ENCODE peak calls at places on chromosomes 5 and 9, in ten cellular contexts. H is body of pancreas; Y is IMR-90; O is naive thymus-derived CD4-positive, alpha-beta T cell; X is neural progenitor cell; F is cardiac muscle cell; W is right atrium auricular region; C is CD8-positive, alpha-beta memory T cell; V is epithelial cell of prostate; G is adrenal gland. R is an unnamed sample.

GRCh38 chr5:160637357-160637756 is 214.7 kb downstream of the ATP10B start:
- DNase-seq in V (no peak), F (no peak), C (no peak), H (no peak), X (no peak), Y (no peak), W (no peak), O (no peak), G (no peak), R (no peak)

GRCh38 chr9:133726401-133727276 is 11.5 kb downstream of the SARDH start:
- DNase-seq in V (no peak), H (peak), O (peak), C (peak), X (peak), W (no peak), F (peak), Y (peak), G (peak), R (no peak)

GRCh38 chr5:84487963-84488362 is 103.3 kb upstream of the EDIL3 start:
- DNase-seq in G (no peak), F (peak), Y (peak), V (no peak), X (no peak), H (no peak), O (no peak), C (no peak), W (peak), R (no peak)

GRCh38 chr5:39714036-39714698 is 289.4 kb upstream of the DAB2 start:
- DNase-seq in Y (peak), C (peak), X (peak), F (peak), G (peak), W (no peak), O (peak), H (peak), V (peak), R (no peak)

GRCh38 chr5:55575815-55576583 is 41.2 kb upstream of the PLPP1 start:
- DNase-seq in F (peak), C (no peak), Y (peak), W (no peak), X (no peak), V (no peak), O (no peak), G (no peak), H (no peak), R (no peak)

GRCh38 chr5:59197911-59198310 is 615.0 kb downstream of the RAB3C start:
- DNase-seq in O (no peak), X (no peak), C (no peak), Y (no peak), F (no peak), V (no peak), G (no peak), H (no peak), W (no peak), R (no peak)

GRCh38 chr9:130911254-130912049 is 14.8 kb upstream of the QRFP start:
- DNase-seq in O (no peak), X (no peak), H (no peak), V (no peak), Y (no peak), W (no peak), G (no peak), C (no peak), F (no peak), R (no peak)

GRCh38 chr5:102911973-102912372 is 156.9 kb downstream of the PAM start:
- DNase-seq in H (no peak), F (peak), C (no peak), Y (peak), O (no peak), G (no peak), X (no peak), V (no peak), W (no peak), R (no peak)

GRCh38 chr9:101176384-101176783 is 147.9 kb downstream of the PLPPR1 start:
- DNase-seq in C (no peak), W (no peak), H (no peak), F (no peak), V (no peak), O (no peak), G (no peak), X (no peak), Y (no peak), R (no peak)

GRCh38 chr5:122586351-122586750 is 188.5 kb upstream of the SNX2 start:
- DNase-seq in C (no peak), V (no peak), W (no peak), O (no peak), H (no peak), F (peak), Y (peak), G (no peak), X (no peak), R (no peak)

GRCh38 chr5:131394128-131394527 is 130.3 kb downstream of the CDC42SE2 start:
- DNase-seq in C (peak), W (no peak), G (no peak), Y (peak), O (peak), X (no peak), V (peak), F (peak), H (peak), R (no peak)

GRCh38 chr5:138972230-138972629 is 97.1 kb upstream of the LRRTM2 start:
- DNase-seq in Y (no peak), V (no peak), C (no peak), F (no peak), W (no peak), X (no peak), O (no peak), H (no peak), G (no peak), R (no peak)

GRCh38 chr9:134356496-134357470 is 30.5 kb downstream of the RXRA start:
- DNase-seq in H (peak), C (no peak), V (no peak), O (no peak), W (no peak), Y (no peak), G (peak), F (peak), X (no peak), R (no peak)

GRCh38 chr9:76191493-76191892 is 202.7 kb downstream of the RFK start:
- DNase-seq in H (no peak), F (no peak), X (no peak), W (no peak), Y (no peak), C (no peak), G (no peak), O (no peak), V (no peak), R (no peak)

GRCh38 chr5:54616031-54616430 is 98.5 kb downstream of the SNX18 start:
- DNase-seq in V (no peak), W (peak), F (peak), H (peak), Y (peak), G (peak), X (no peak), C (no peak), O (no peak), R (no peak)

GRCh38 chr9:93136011-93136440 is 2.0 kb upstream of the NINJ1 start:
- DNase-seq in W (no peak), H (peak), O (no peak), G (no peak), C (no peak), X (no peak), Y (peak), F (peak), V (no peak), R (peak)

GRCh38 chr5:167105951-167106350 is 1185.5 kb upstream of the WWC1 start:
- DNase-seq in V (no peak), X (no peak), O (no peak), C (no peak), Y (no peak), F (no peak), H (no peak), G (no peak), W (no peak), R (no peak)

GRCh38 chr5:173825215-173825865 is 62.8 kb upstream of the CPEB4 start:
- DNase-seq in Y (no peak), C (no peak), W (no peak), F (peak), X (no peak), O (no peak), V (no peak), G (no peak), H (no peak), R (no peak)

GRCh38 chr9:83056180-83056579 is 6.8 kb downstream of the RASEF start:
- DNase-seq in C (no peak), H (no peak), W (no peak), V (no peak), G (no peak), X (no peak), F (no peak), Y (no peak), O (no peak), R (no peak)

GRCh38 chr5:104352954-104353353 is 790.4 kb upstream of the NUDT12 start:
- DNase-seq in W (no peak), F (no peak), V (no peak), Y (no peak), X (no peak), C (no peak), H (no peak), O (no peak), G (no peak), R (no peak)

GRCh38 chr5:68404246-68404645 is 188.7 kb downstream of the PIK3R1 start:
- DNase-seq in Y (no peak), G (no peak), O (no peak), W (no peak), X (no peak), F (no peak), H (no peak), V (no peak), C (no peak), R (no peak)

GRCh38 chr5:56575821-56576220 is 239.5 kb upstream of the MAP3K1 start:
- DNase-seq in W (no peak), F (no peak), V (no peak), C (no peak), G (no peak), Y (peak), O (no peak), X (no peak), H (no peak), R (no peak)

GRCh38 chr9:107425110-107426025 is 64.2 kb downstream of the KLF4 start:
- DNase-seq in Y (peak), G (peak), C (peak), X (peak), O (no peak), V (no peak), W (peak), H (peak), F (peak), R (peak)

GRCh38 chr5:139698461-139699146 is 50.5 kb downstream of the CXXC5 start:
- DNase-seq in C (no peak), V (no peak), G (peak), F (peak), Y (peak), W (peak), H (peak), X (peak), O (no peak), R (peak)

GRCh38 chr5:173888473-173889135 is 455 bp downstream of the CPEB4 start:
- DNase-seq in X (peak), V (no peak), G (no peak), W (no peak), F (peak), Y (peak), H (no peak), C (no peak), O (no peak), R (no peak)

GRCh38 chr9:77744877-77745435 is 96.8 kb upstream of the GNA14 start:
- DNase-seq in F (no peak), C (no peak), V (no peak), G (no peak), W (no peak), Y (no peak), H (no peak), X (no peak), O (no peak), R (no peak)

GRCh38 chr5:90504743-90505142 is 24.6 kb downstream of the LYSMD3 start:
- DNase-seq in V (no peak), O (no peak), W (no peak), F (no peak), G (no peak), H (no peak), C (no peak), X (no peak), Y (no peak), R (no peak)

GRCh38 chr5:13624283-13625074 is 320.0 kb downstream of the DNAH5 start:
- DNase-seq in H (peak), O (no peak), X (no peak), V (no peak), Y (no peak), F (no peak), G (no peak), W (no peak), C (no peak), R (no peak)

GRCh38 chr5:113336975-113337374 is 97.8 kb downstream of the TSSK1B start:
- DNase-seq in C (no peak), V (no peak), G (peak), H (peak), W (peak), X (peak), O (no peak), F (peak), Y (peak), R (no peak)

GRCh38 chr5:154813736-154814135 is 36.7 kb downstream of the FAXDC2 start:
- DNase-seq in V (no peak), G (no peak), C (peak), O (peak), X (no peak), F (no peak), W (no peak), Y (no peak), H (no peak), R (no peak)

GRCh38 chr5:56876325-56876724 is 33.1 kb upstream of the SETD9 start:
- DNase-seq in V (peak), Y (peak), F (no peak), C (no peak), H (no peak), X (no peak), W (no peak), G (no peak), O (no peak), R (no peak)

GRCh38 chr9:69758001-69758730 is 1.6 kb downstream of the PTAR1 start:
- DNase-seq in O (no peak), H (no peak), G (no peak), W (no peak), C (no peak), F (peak), V (no peak), X (no peak), Y (peak), R (no peak)

GRCh38 chr9:112331676-112331955 is 1.8 kb downstream of the PTBP3 start:
- DNase-seq in G (no peak), O (no peak), C (peak), W (no peak), Y (no peak), H (no peak), X (no peak), F (no peak), V (no peak), R (no peak)

GRCh38 chr5:135433626-135434426 is 13.3 kb downstream of the DCANP1 start:
- DNase-seq in F (peak), C (no peak), Y (peak), O (no peak), G (no peak), H (no peak), W (no peak), V (no peak), X (no peak), R (no peak)

GRCh38 chr5:107799306-107799705 is 128.6 kb upstream of the EFNA5 start:
- DNase-seq in G (no peak), O (no peak), Y (no peak), F (no peak), X (peak), H (no peak), C (no peak), W (no peak), V (no peak), R (no peak)

GRCh38 chr9:113568481-113569321 is 105.2 kb downstream of the RGS3 start:
- DNase-seq in W (no peak), O (no peak), G (no peak), Y (peak), F (no peak), X (no peak), H (no peak), V (no peak), C (no peak), R (peak)

GRCh38 chr9:112334319-112334828 is 955 bp upstream of the PTBP3 start:
- DNase-seq in H (no peak), V (no peak), O (peak), C (peak), X (peak), G (no peak), W (no peak), F (no peak), Y (peak), R (no peak)

GRCh38 chr5:32810812-32811211 is 99.7 kb downstream of the NPR3 start:
- DNase-seq in V (no peak), O (no peak), W (no peak), G (peak), Y (peak), H (no peak), X (no peak), F (peak), C (no peak), R (no peak)
- H3K27ac ChIP-seq in V (no peak), O (no peak), W (no peak), G (no peak), Y (peak), H (no peak), X (no peak), F (no peak), C (no peak), R (no peak)

GRCh38 chr5:380701-381309 is 59.3 kb downstream of the AHRR start:
- DNase-seq in G (peak), V (no peak), O (no peak), W (peak), F (no peak), Y (no peak), H (no peak), C (no peak), X (no peak), R (no peak)

GRCh38 chr5:376951-377325 is 55.4 kb downstream of the AHRR start:
- DNase-seq in Y (no peak), O (no peak), F (no peak), X (no peak), W (no peak), C (no peak), G (peak), H (no peak), V (no peak), R (no peak)

GRCh38 chr5:377326-377981 is 55.9 kb downstream of the AHRR start:
- DNase-seq in Y (no peak), H (no peak), O (no peak), X (no peak), V (no peak), G (peak), F (no peak), C (no peak), W (peak), R (no peak)

GRCh38 chr5:378301-378891 is 56.9 kb downstream of the AHRR start:
- DNase-seq in O (no peak), C (no peak), X (no peak), W (peak), Y (peak), V (no peak), F (no peak), G (peak), H (no peak), R (no peak)

GRCh38 chr5:378976-379742 is 57.6 kb downstream of the AHRR start:
- DNase-seq in V (no peak), X (no peak), G (no peak), W (peak), C (no peak), O (no peak), F (no peak), Y (peak), H (no peak), R (no peak)
- H3K27ac ChIP-seq in V (no peak), X (no peak), G (no peak), W (no peak), C (no peak), O (no peak), F (no peak), Y (peak), H (no peak), R (no peak)

DNA sequence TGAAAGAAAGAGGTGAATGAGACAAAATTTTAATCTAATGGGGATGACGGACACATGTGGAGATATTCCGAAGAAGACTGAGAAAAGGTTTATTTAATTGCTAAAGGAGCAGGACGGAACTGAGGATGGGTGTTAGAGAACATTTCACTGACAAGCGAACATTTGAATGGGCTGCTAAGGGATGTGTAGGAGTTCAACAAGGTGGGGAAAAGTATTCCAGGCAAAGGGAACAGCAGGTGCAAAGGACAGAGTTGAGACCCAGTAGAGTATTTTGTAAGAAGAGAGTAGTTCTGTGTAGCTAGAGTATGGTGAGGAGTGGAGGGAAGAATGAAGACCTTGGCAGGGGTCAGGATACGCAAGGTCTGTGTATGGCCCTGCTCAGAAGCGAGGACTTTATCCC is 47.4 kb upstream of the FRRS1L start:
- DNase-seq in O (no peak), V (no peak), Y (no peak), C (no peak), G (no peak), X (no peak), H (no peak), F (no peak), W (no peak), R (no peak)
- H3K27ac ChIP-seq in O (no peak), V (no peak), Y (no peak), C (no peak), G (no peak), X (no peak), H (no peak), F (no peak), W (peak), R (no peak)

DNA sequence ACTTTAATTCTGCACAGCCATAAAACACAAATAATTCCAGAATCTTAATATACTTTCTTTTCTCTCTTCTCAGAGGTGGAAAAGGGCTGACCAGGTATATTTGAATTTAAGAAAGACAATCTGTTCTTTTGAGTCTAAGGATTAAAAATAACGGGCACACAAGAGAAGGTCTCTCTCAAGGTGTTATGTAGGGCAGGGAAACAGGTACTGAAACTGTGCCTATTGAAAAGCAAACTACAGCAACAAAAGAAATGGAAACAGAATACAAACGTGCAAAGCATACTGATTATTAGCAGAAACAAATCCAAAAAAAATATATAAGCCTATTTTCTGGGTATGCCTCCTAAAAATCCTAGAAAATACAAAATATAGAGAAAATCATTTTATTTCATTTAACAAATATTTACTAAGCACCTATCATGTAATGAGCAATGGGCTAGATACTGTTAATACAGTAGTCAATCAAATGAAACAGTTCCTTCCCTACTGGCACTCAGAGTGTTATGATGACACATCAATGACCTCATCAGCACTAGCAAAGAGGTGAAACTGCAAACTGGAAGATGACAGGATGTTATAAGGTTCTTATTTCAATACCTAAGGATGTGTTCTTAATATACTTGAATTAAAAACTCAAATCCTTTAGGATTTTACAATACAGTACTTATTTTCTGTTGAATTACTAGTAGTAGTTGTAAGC is 87.7 kb downstream of the AUH start:
- DNase-seq in X (no peak), H (no peak), C (no peak), W (no peak), O (no peak), F (peak), G (no peak), V (peak), Y (peak), R (no peak)
- H3K27ac ChIP-seq in X (no peak), H (no peak), C (no peak), W (no peak), O (no peak), F (no peak), G (no peak), V (no peak), Y (no peak), R (no peak)

DNA sequence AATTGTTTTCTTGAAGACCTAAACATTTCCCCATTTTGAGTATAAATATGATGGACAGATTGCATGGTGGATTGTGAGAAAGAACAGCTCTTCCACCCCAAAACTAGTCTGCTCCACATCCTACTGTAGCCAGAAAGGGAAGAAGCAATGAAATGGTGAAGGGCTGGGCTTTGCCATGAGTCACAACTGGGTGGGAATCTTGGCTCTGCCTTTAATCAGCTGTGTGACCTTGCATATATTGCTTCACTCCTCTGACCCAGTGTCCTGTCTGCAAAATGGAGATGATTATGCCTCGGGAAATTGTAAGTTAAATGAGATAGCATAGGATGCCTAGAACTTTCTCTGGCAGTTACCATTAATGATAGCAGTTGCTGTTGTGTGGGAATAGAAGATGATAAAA is 101.9 kb downstream of the PDE8B start:
- DNase-seq in Y (peak), H (no peak), W (no peak), C (no peak), X (no peak), V (no peak), G (peak), O (no peak), F (peak), R (no peak)
- H3K27ac ChIP-seq in Y (no peak), H (no peak), W (no peak), C (no peak), X (no peak), V (no peak), G (no peak), O (no peak), F (no peak), R (no peak)

GRCh38 chr5:148401604-148402003 is 17.8 kb downstream of the FBXO38 start:
- DNase-seq in O (no peak), V (no peak), Y (peak), X (no peak), W (no peak), F (peak), G (no peak), H (no peak), C (no peak), R (no peak)
- H3K27ac ChIP-seq in O (no peak), V (peak), Y (peak), X (no peak), W (peak), F (no peak), G (no peak), H (no peak), C (no peak), R (no peak)

GRCh38 chr9:110926828-110927227 is 111.4 kb downstream of the LPAR1 start:
- DNase-seq in V (no peak), O (no peak), C (no peak), F (no peak), W (no peak), H (no peak), X (no peak), G (no peak), Y (no peak), R (no peak)
- H3K27ac ChIP-seq in V (peak), O (no peak), C (no peak), F (no peak), W (no peak), H (no peak), X (no peak), G (no peak), Y (no peak), R (no peak)

R was measured in caudate nucleus.